ENCODE peak calls at places on chromosomes 7 and 10, in seven cellular contexts. A, R, Q, G, N, W and S are unnamed samples.

GRCh38 chr10:60069311-60069710 is 163.0 kb upstream of the CCDC6 start:
- DNase-seq in A (no peak), R (no peak), Q (no peak), G (no peak), N (no peak), W (no peak), S (no peak)

GRCh38 chr10:61211468-61211867 is 241.7 kb downstream of the TMEM26 start:
- DNase-seq in A (no peak), R (no peak), Q (no peak), G (no peak), N (no peak), W (no peak), S (no peak)

GRCh38 chr10:130430852-130431704 is 294.9 kb downstream of the GLRX3 start:
- DNase-seq in A (no peak), R (no peak), Q (no peak), G (no peak), N (no peak), W (peak), S (no peak)

GRCh38 chr10:47244560-47245500 is 55.2 kb upstream of the GDF10 start:
- DNase-seq in A (no peak), R (no peak), Q (no peak), G (no peak), N (no peak), W (no peak), S (no peak)

GRCh38 chr7:11294218-11294617 is 320.5 kb downstream of the PHF14 start:
- DNase-seq in A (no peak), R (no peak), Q (no peak), G (no peak), N (no peak), W (no peak), S (no peak)

GRCh38 chr7:136405931-136406777 is 429.0 kb upstream of the MTPN start:
- DNase-seq in A (no peak), R (peak), Q (peak), G (peak), N (peak), W (peak), S (peak)

GRCh38 chr10:69407621-69408301 is 9.0 kb downstream of the TACR2 start:
- DNase-seq in A (no peak), R (no peak), Q (peak), G (no peak), N (peak), W (no peak), S (peak)

GRCh38 chr7:29494350-29494749 is 69.3 kb upstream of the PRR15 start:
- DNase-seq in A (no peak), R (no peak), Q (peak), G (peak), N (peak), W (no peak), S (no peak)

GRCh38 chr7:26861050-26861449 is 3.3 kb downstream of the SKAP2 start:
- DNase-seq in A (no peak), R (no peak), Q (no peak), G (no peak), N (no peak), W (no peak), S (no peak)

GRCh38 chr7:126806614-126807013 is 446.1 kb downstream of the GRM8 start:
- DNase-seq in A (no peak), R (no peak), Q (no peak), G (no peak), N (no peak), W (no peak), S (no peak)

GRCh38 chr7:72032934-72033333 is 379.2 kb downstream of the CALN1 start:
- DNase-seq in A (no peak), R (no peak), Q (no peak), G (no peak), N (no peak), W (no peak), S (no peak)

GRCh38 chr7:31497501-31497900 is 16.4 kb upstream of the ITPRID1 start:
- DNase-seq in A (no peak), R (no peak), Q (no peak), G (no peak), N (no peak), W (no peak), S (no peak)

GRCh38 chr7:22726849-22727792 is at the start of gene IL6:
- DNase-seq in A (no peak), R (peak), Q (peak), G (peak), N (peak), W (no peak), S (peak)

GRCh38 chr10:124017729-124018128 is 75.7 kb downstream of the CHST15 start:
- DNase-seq in A (no peak), R (no peak), Q (no peak), G (no peak), N (no peak), W (no peak), S (no peak)

GRCh38 chr7:122595885-122596284 is 103.0 kb downstream of the RNF133 start:
- DNase-seq in A (no peak), R (no peak), Q (no peak), G (no peak), N (no peak), W (no peak), S (no peak)

GRCh38 chr7:99366646-99367045 is 7.9 kb upstream of the ARPC1B start:
- DNase-seq in A (no peak), R (peak), Q (no peak), G (no peak), N (no peak), W (peak), S (no peak)

GRCh38 chr7:29989257-29989995 is at the start of gene SCRN1:
- DNase-seq in A (no peak), R (peak), Q (peak), G (no peak), N (peak), W (peak), S (peak)

GRCh38 chr10:73368238-73368637 is 9.6 kb upstream of the CFAP70 start:
- DNase-seq in A (no peak), R (no peak), Q (no peak), G (no peak), N (no peak), W (no peak), S (no peak)

GRCh38 chr10:3828404-3829192 is 43.6 kb upstream of the KLF6 start:
- DNase-seq in A (peak), R (no peak), Q (peak), G (peak), N (no peak), W (peak), S (peak)

GRCh38 chr7:100825760-100826545 is 1.4 kb downstream of the EPHB4 start:
- DNase-seq in A (no peak), R (no peak), Q (peak), G (no peak), N (peak), W (no peak), S (peak)

GRCh38 chr7:1542841-1543747 is 12.6 kb downstream of the MAFK start:
- DNase-seq in A (no peak), R (no peak), Q (no peak), G (no peak), N (no peak), W (no peak), S (no peak)

GRCh38 chr10:71663311-71663710 is 56.3 kb downstream of the C10orf105 start:
- DNase-seq in A (no peak), R (no peak), Q (no peak), G (no peak), N (no peak), W (no peak), S (peak)

GRCh38 chr10:21257919-21258318 is 267.6 kb downstream of the SKIDA1 start:
- DNase-seq in A (no peak), R (no peak), Q (no peak), G (no peak), N (no peak), W (no peak), S (no peak)

GRCh38 chr10:17210361-17210760 is 8.9 kb upstream of the TRDMT1 start:
- DNase-seq in A (no peak), R (no peak), Q (no peak), G (no peak), N (no peak), W (no peak), S (no peak)

GRCh38 chr7:135200824-135201331 is 10.4 kb downstream of the WDR91 start:
- DNase-seq in A (no peak), R (no peak), Q (no peak), G (no peak), N (no peak), W (no peak), S (no peak)

GRCh38 chr10:121036431-121036830 is 185.3 kb downstream of the WDR11 start:
- DNase-seq in A (no peak), R (no peak), Q (no peak), G (no peak), N (no peak), W (no peak), S (no peak)

GRCh38 chr7:151793531-151793935 is 83.4 kb downstream of the PRKAG2 start:
- DNase-seq in A (no peak), R (peak), Q (no peak), G (no peak), N (no peak), W (no peak), S (no peak)

GRCh38 chr10:14617850-14618249 is 156.8 kb downstream of the FAM107B start:
- DNase-seq in A (no peak), R (no peak), Q (no peak), G (no peak), N (no peak), W (no peak), S (no peak)

GRCh38 chr7:31017748-31018120 is 34.4 kb upstream of the ADCYAP1R1 start:
- DNase-seq in A (no peak), R (no peak), Q (no peak), G (no peak), N (no peak), W (no peak), S (no peak)

GRCh38 chr10:58706836-58707235 is 194.2 kb downstream of the BICC1 start:
- DNase-seq in A (no peak), R (no peak), Q (no peak), G (no peak), N (no peak), W (no peak), S (no peak)

GRCh38 chr10:129956902-129957673 is 7.0 kb downstream of the EBF3 start:
- DNase-seq in A (no peak), R (no peak), Q (no peak), G (no peak), N (no peak), W (no peak), S (no peak)